ENCODE peak calls at places on chromosomes 1 and 21, in ten cellular contexts. F is mammary epithelial cell; D is EL; T is naive thymus-derived CD8-positive, alpha-beta T cell; A is NCI-H146; Y is right cardiac atrium; M is PC-3; I is stimulated activated CD8-positive, alpha-beta memory T cell treated with anti-CD3 and anti-CD28 coated beads, Interleukin-7, amount 100 ng/mL, for 24 hours; Z is fibroblast of lung; C is tibial artery. X is an unnamed sample.
A peak's percentile ranks its signal among the peaks of the same experiment; 100 is the strongest.

GRCh38 chr1:36351222-36351977 is 28.0 kb upstream of the EVA1B start:
- DNase-seq in F (peak; percentile 86), D (peak; percentile 96), T (no peak), A (no peak), Y (peak; percentile 62), M (peak; percentile 91), I (no peak), Z (peak; percentile 93), C (no peak), X (no peak)

GRCh38 chr1:107276247-107276646 is 135.4 kb downstream of the NTNG1 start:
- DNase-seq in F (no peak), D (no peak), T (no peak), A (no peak), Y (no peak), M (no peak), I (no peak), Z (no peak), C (no peak), X (no peak)

GRCh38 chr1:93907718-93908117 is 1.5 kb downstream of the GCLM start:
- DNase-seq in F (peak; percentile 36), D (peak; percentile 71), T (no peak), A (no peak), Y (no peak), M (peak; percentile 54), I (no peak), Z (peak; percentile 68), C (no peak), X (peak; percentile 52)

GRCh38 chr1:63920154-63921117 is 146.6 kb downstream of the ROR1 start:
- DNase-seq in F (peak; percentile 85), D (peak; percentile 98), T (no peak), A (no peak), Y (no peak), M (peak; percentile 86), I (no peak), Z (peak; percentile 99), C (no peak), X (peak; percentile 53)

GRCh38 chr1:66399888-66400529 is 133.9 kb upstream of the SGIP1 start:
- DNase-seq in F (no peak), D (no peak), T (no peak), A (no peak), Y (no peak), M (no peak), I (no peak), Z (no peak), C (no peak), X (peak; percentile 57)

GRCh38 chr21:44405948-44406872 is 49.1 kb upstream of the LRRC3 start:
- DNase-seq in F (no peak), D (peak; percentile 83), T (no peak), A (no peak), Y (no peak), M (peak; percentile 28), I (no peak), Z (peak; percentile 40), C (no peak), X (no peak)

GRCh38 chr1:6350416-6351088 is 43.0 kb downstream of the ACOT7 start:
- DNase-seq in F (peak; percentile 90), D (no peak), T (no peak), A (no peak), Y (peak; percentile 88), M (peak; percentile 82), I (no peak), Z (peak; percentile 44), C (no peak), X (no peak)

GRCh38 chr1:234543442-234544093 is 64.6 kb upstream of the TARBP1 start:
- DNase-seq in F (no peak), D (no peak), T (no peak), A (peak; percentile 90), Y (no peak), M (no peak), I (no peak), Z (no peak), C (no peak), X (no peak)

GRCh38 chr1:26353976-26354820 is at the start of gene CRYBG2:
- DNase-seq in F (peak; percentile 77), D (no peak), T (no peak), A (no peak), Y (no peak), M (peak; percentile 90), I (no peak), Z (no peak), C (no peak), X (no peak)

GRCh38 chr1:24931481-24932221 is 1.6 kb upstream of the RUNX3 start:
- DNase-seq in F (no peak), D (no peak), T (no peak), A (no peak), Y (no peak), M (no peak), I (no peak), Z (no peak), C (no peak), X (no peak)

GRCh38 chr21:42694751-42695150 is 41.3 kb downstream of the PDE9A start:
- DNase-seq in F (no peak), D (no peak), T (no peak), A (no peak), Y (peak; percentile 25), M (no peak), I (no peak), Z (no peak), C (no peak), X (no peak)

GRCh38 chr21:25999935-26000582 is 170.5 kb downstream of the APP start:
- DNase-seq in F (no peak), D (no peak), T (peak; percentile 60), A (no peak), Y (no peak), M (no peak), I (no peak), Z (no peak), C (no peak), X (no peak)

GRCh38 chr1:3084154-3084553 is 15.2 kb downstream of the PRDM16 start:
- DNase-seq in F (no peak), D (no peak), T (no peak), A (no peak), Y (no peak), M (no peak), I (no peak), Z (no peak), C (no peak), X (no peak)

GRCh38 chr1:226495716-226496115 is 52.8 kb upstream of the STUM start:
- DNase-seq in F (peak; percentile 46), D (no peak), T (no peak), A (no peak), Y (no peak), M (peak; percentile 47), I (no peak), Z (no peak), C (no peak), X (no peak)